ENCODE peak calls at places on chromosomes 13 and 19, in eight cellular contexts. One of them, this sample, is unnamed.

GRCh38 chr19:45115809-45116615 is 23.0 kb downstream of the PPP1R37 start:
- DNase-seq in left lung: no peak
- DNase-seq in esophagus squamous epithelium: no peak
- DNase-seq in osteoblast: no peak
- DNase-seq in fibroblast of pulmonary artery: no peak
- DNase-seq in breast epithelium: no peak
- DNase-seq in progenitor cell of endocrine pancreas: no peak
- DNase-seq in thyroid gland: no peak
- DNase-seq in this sample: no peak

GRCh38 chr19:45767881-45768643 is 990 bp downstream of the SIX5 start:
- DNase-seq in left lung: peak
- DNase-seq in esophagus squamous epithelium: no peak
- DNase-seq in osteoblast: peak
- DNase-seq in fibroblast of pulmonary artery: peak
- DNase-seq in breast epithelium: peak
- DNase-seq in progenitor cell of endocrine pancreas: peak
- DNase-seq in thyroid gland: peak
- DNase-seq in this sample: no peak

GRCh38 chr13:98548230-98548629 is 28.7 kb downstream of the STK24 start:
- DNase-seq in left lung: no peak
- DNase-seq in esophagus squamous epithelium: no peak
- DNase-seq in osteoblast: no peak
- DNase-seq in fibroblast of pulmonary artery: no peak
- DNase-seq in breast epithelium: no peak
- DNase-seq in progenitor cell of endocrine pancreas: no peak
- DNase-seq in thyroid gland: no peak
- DNase-seq in this sample: no peak

GRCh38 chr19:3344608-3345598 is 21.5 kb upstream of the NFIC start:
- DNase-seq in left lung: no peak
- DNase-seq in esophagus squamous epithelium: no peak
- DNase-seq in osteoblast: no peak
- DNase-seq in fibroblast of pulmonary artery: no peak
- DNase-seq in breast epithelium: no peak
- DNase-seq in progenitor cell of endocrine pancreas: no peak
- DNase-seq in thyroid gland: no peak
- DNase-seq in this sample: no peak

GRCh38 chr13:75390229-75390628 is 91.7 kb downstream of the TBC1D4 start:
- DNase-seq in left lung: no peak
- DNase-seq in esophagus squamous epithelium: no peak
- DNase-seq in osteoblast: no peak
- DNase-seq in fibroblast of pulmonary artery: no peak
- DNase-seq in breast epithelium: no peak
- DNase-seq in progenitor cell of endocrine pancreas: no peak
- DNase-seq in thyroid gland: no peak
- DNase-seq in this sample: no peak

GRCh38 chr13:23515116-23515515 is 55.1 kb upstream of the TNFRSF19 start:
- DNase-seq in left lung: no peak
- DNase-seq in esophagus squamous epithelium: no peak
- DNase-seq in osteoblast: no peak
- DNase-seq in fibroblast of pulmonary artery: no peak
- DNase-seq in breast epithelium: no peak
- DNase-seq in progenitor cell of endocrine pancreas: no peak
- DNase-seq in thyroid gland: no peak
- DNase-seq in this sample: no peak

GRCh38 chr13:110540871-110541525 is 20.5 kb downstream of the RAB20 start:
- DNase-seq in left lung: peak
- DNase-seq in esophagus squamous epithelium: no peak
- DNase-seq in osteoblast: no peak
- DNase-seq in fibroblast of pulmonary artery: no peak
- DNase-seq in breast epithelium: no peak
- DNase-seq in progenitor cell of endocrine pancreas: no peak
- DNase-seq in thyroid gland: peak
- DNase-seq in this sample: no peak

GRCh38 chr19:34556500-34556899 is 74.9 kb downstream of the WTIP start:
- DNase-seq in left lung: no peak
- DNase-seq in esophagus squamous epithelium: no peak
- DNase-seq in osteoblast: no peak
- DNase-seq in fibroblast of pulmonary artery: peak
- DNase-seq in breast epithelium: no peak
- DNase-seq in progenitor cell of endocrine pancreas: no peak
- DNase-seq in thyroid gland: no peak
- DNase-seq in this sample: no peak

GRCh38 chr13:99731747-99732146 is 230.5 kb downstream of the TM9SF2 start:
- DNase-seq in left lung: no peak
- DNase-seq in esophagus squamous epithelium: no peak
- DNase-seq in osteoblast: no peak
- DNase-seq in fibroblast of pulmonary artery: no peak
- DNase-seq in breast epithelium: no peak
- DNase-seq in progenitor cell of endocrine pancreas: no peak
- DNase-seq in thyroid gland: no peak
- DNase-seq in this sample: no peak

GRCh38 chr19:17248011-17248776 is 2.5 kb upstream of the NR2F6 start:
- DNase-seq in left lung: no peak
- DNase-seq in esophagus squamous epithelium: no peak
- DNase-seq in osteoblast: peak
- DNase-seq in fibroblast of pulmonary artery: no peak
- DNase-seq in breast epithelium: no peak
- DNase-seq in progenitor cell of endocrine pancreas: peak
- DNase-seq in thyroid gland: no peak
- DNase-seq in this sample: no peak

GRCh38 chr13:22064854-22065646 is 394.2 kb downstream of the FGF9 start:
- DNase-seq in left lung: no peak
- DNase-seq in esophagus squamous epithelium: no peak
- DNase-seq in osteoblast: no peak
- DNase-seq in fibroblast of pulmonary artery: no peak
- DNase-seq in breast epithelium: no peak
- DNase-seq in progenitor cell of endocrine pancreas: no peak
- DNase-seq in thyroid gland: no peak
- DNase-seq in this sample: no peak

GRCh38 chr13:102799544-102800144 is 725 bp downstream of the BIVM start:
- DNase-seq in left lung: peak
- DNase-seq in esophagus squamous epithelium: no peak
- DNase-seq in osteoblast: peak
- DNase-seq in fibroblast of pulmonary artery: peak
- DNase-seq in breast epithelium: no peak
- DNase-seq in progenitor cell of endocrine pancreas: peak
- DNase-seq in thyroid gland: peak
- DNase-seq in this sample: peak

GRCh38 chr19:17522988-17523872 is 11.8 kb downstream of the PGLS start:
- DNase-seq in left lung: peak
- DNase-seq in esophagus squamous epithelium: peak
- DNase-seq in osteoblast: peak
- DNase-seq in fibroblast of pulmonary artery: no peak
- DNase-seq in breast epithelium: no peak
- DNase-seq in progenitor cell of endocrine pancreas: no peak
- DNase-seq in thyroid gland: peak
- DNase-seq in this sample: no peak

GRCh38 chr19:13796301-13797057 is 1.2 kb downstream of the ZSWIM4 start:
- DNase-seq in left lung: peak
- DNase-seq in esophagus squamous epithelium: no peak
- DNase-seq in osteoblast: peak
- DNase-seq in fibroblast of pulmonary artery: peak
- DNase-seq in breast epithelium: peak
- DNase-seq in progenitor cell of endocrine pancreas: no peak
- DNase-seq in thyroid gland: peak
- DNase-seq in this sample: peak

GRCh38 chr13:39506559-39507390 is 96.2 kb downstream of the LHFPL6 start:
- DNase-seq in left lung: no peak
- DNase-seq in esophagus squamous epithelium: no peak
- DNase-seq in osteoblast: no peak
- DNase-seq in fibroblast of pulmonary artery: no peak
- DNase-seq in breast epithelium: no peak
- DNase-seq in progenitor cell of endocrine pancreas: no peak
- DNase-seq in thyroid gland: no peak
- DNase-seq in this sample: no peak

GRCh38 chr19:42261763-42262162 is 6.8 kb upstream of the ERF start:
- DNase-seq in left lung: no peak
- DNase-seq in esophagus squamous epithelium: no peak
- DNase-seq in osteoblast: no peak
- DNase-seq in fibroblast of pulmonary artery: no peak
- DNase-seq in breast epithelium: no peak
- DNase-seq in progenitor cell of endocrine pancreas: no peak
- DNase-seq in thyroid gland: no peak
- DNase-seq in this sample: no peak

GRCh38 chr19:8519388-8519787 is 5.4 kb upstream of the ZNF414 start:
- DNase-seq in left lung: no peak
- DNase-seq in esophagus squamous epithelium: no peak
- DNase-seq in osteoblast: no peak
- DNase-seq in fibroblast of pulmonary artery: no peak
- DNase-seq in breast epithelium: no peak
- DNase-seq in progenitor cell of endocrine pancreas: no peak
- DNase-seq in thyroid gland: no peak
- DNase-seq in this sample: no peak

DNA sequence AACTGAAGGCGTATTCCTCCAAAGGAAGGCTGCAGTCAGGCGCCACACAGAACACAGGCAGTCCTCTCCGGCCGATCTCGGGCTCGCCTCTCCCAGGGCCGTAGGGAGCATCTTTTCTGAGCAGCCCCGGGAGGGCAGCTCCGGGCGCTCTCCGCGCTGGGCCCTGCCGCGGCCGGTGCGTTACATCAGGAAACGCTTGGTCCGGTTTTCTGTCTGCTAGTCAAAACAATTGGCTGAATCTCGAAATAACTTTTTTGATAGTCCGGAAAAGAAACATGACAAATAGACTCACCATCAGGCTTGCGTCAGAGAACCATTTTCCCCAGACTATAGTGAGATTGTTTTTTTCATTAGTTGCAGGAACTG is 115.4 kb downstream of the KCNRG start:
- DNase-seq in left lung: peak
- DNase-seq in esophagus squamous epithelium: no peak
- DNase-seq in osteoblast: peak
- DNase-seq in fibroblast of pulmonary artery: peak
- DNase-seq in breast epithelium: no peak
- DNase-seq in progenitor cell of endocrine pancreas: no peak
- DNase-seq in thyroid gland: no peak
- DNase-seq in this sample: no peak
- TF ChIP-seq CTCF in left lung: no peak
- TF ChIP-seq CTCF in esophagus squamous epithelium: no peak
- TF ChIP-seq CTCF in osteoblast: no peak
- TF ChIP-seq CTCF in fibroblast of pulmonary artery: no peak
- TF ChIP-seq CTCF in breast epithelium: no peak
- TF ChIP-seq CTCF in progenitor cell of endocrine pancreas: no peak
- TF ChIP-seq CTCF in thyroid gland: no peak
- TF ChIP-seq CTCF in this sample: no peak

GRCh38 chr19:32387701-32388392 is 17.7 kb upstream of the DPY19L3 start:
- DNase-seq in left lung: no peak
- DNase-seq in esophagus squamous epithelium: no peak
- DNase-seq in osteoblast: peak
- DNase-seq in fibroblast of pulmonary artery: no peak
- DNase-seq in breast epithelium: no peak
- DNase-seq in progenitor cell of endocrine pancreas: no peak
- DNase-seq in thyroid gland: no peak
- DNase-seq in this sample: no peak
- TF ChIP-seq CTCF in left lung: no peak
- TF ChIP-seq CTCF in esophagus squamous epithelium: no peak
- TF ChIP-seq CTCF in osteoblast: no peak
- TF ChIP-seq CTCF in fibroblast of pulmonary artery: no peak
- TF ChIP-seq CTCF in breast epithelium: no peak
- TF ChIP-seq CTCF in progenitor cell of endocrine pancreas: no peak
- TF ChIP-seq CTCF in thyroid gland: no peak
- TF ChIP-seq CTCF in this sample: no peak

GRCh38 chr19:49589391-49589790 is 1.6 kb upstream of the PRR12 start:
- DNase-seq in left lung: no peak
- DNase-seq in esophagus squamous epithelium: no peak
- DNase-seq in osteoblast: peak
- DNase-seq in fibroblast of pulmonary artery: no peak
- DNase-seq in breast epithelium: no peak
- DNase-seq in progenitor cell of endocrine pancreas: no peak
- DNase-seq in thyroid gland: no peak
- DNase-seq in this sample: no peak

GRCh38 chr19:49588370-49589122 is 2.4 kb upstream of the PRR12 start:
- DNase-seq in left lung: peak
- DNase-seq in esophagus squamous epithelium: no peak
- DNase-seq in osteoblast: peak
- DNase-seq in fibroblast of pulmonary artery: no peak
- DNase-seq in breast epithelium: no peak
- DNase-seq in progenitor cell of endocrine pancreas: no peak
- DNase-seq in thyroid gland: no peak
- DNase-seq in this sample: no peak

GRCh38 chr19:49591731-49592485 is 926 bp downstream of the PRR12 start:
- DNase-seq in left lung: peak
- DNase-seq in esophagus squamous epithelium: no peak
- DNase-seq in osteoblast: peak
- DNase-seq in fibroblast of pulmonary artery: peak
- DNase-seq in breast epithelium: peak
- DNase-seq in progenitor cell of endocrine pancreas: no peak
- DNase-seq in thyroid gland: peak
- DNase-seq in this sample: no peak

GRCh38 chr19:49590971-49591730 is at the start of gene PRR12:
- DNase-seq in left lung: peak
- DNase-seq in esophagus squamous epithelium: no peak
- DNase-seq in osteoblast: peak
- DNase-seq in fibroblast of pulmonary artery: peak
- DNase-seq in breast epithelium: peak
- DNase-seq in progenitor cell of endocrine pancreas: peak
- DNase-seq in thyroid gland: peak
- DNase-seq in this sample: no peak

GRCh38 chr19:49590071-49590970 is 661 bp upstream of the PRR12 start:
- DNase-seq in left lung: peak
- DNase-seq in esophagus squamous epithelium: peak
- DNase-seq in osteoblast: peak
- DNase-seq in fibroblast of pulmonary artery: peak
- DNase-seq in breast epithelium: peak
- DNase-seq in progenitor cell of endocrine pancreas: peak
- DNase-seq in thyroid gland: peak
- DNase-seq in this sample: peak
- TF ChIP-seq CTCF in left lung: no peak
- TF ChIP-seq CTCF in esophagus squamous epithelium: peak
- TF ChIP-seq CTCF in osteoblast: no peak
- TF ChIP-seq CTCF in fibroblast of pulmonary artery: peak
- TF ChIP-seq CTCF in breast epithelium: no peak
- TF ChIP-seq CTCF in progenitor cell of endocrine pancreas: peak
- TF ChIP-seq CTCF in thyroid gland: no peak
- TF ChIP-seq CTCF in this sample: no peak

GRCh38 chr13:26500618-26501320 is 56.7 kb upstream of the WASF3 start:
- DNase-seq in left lung: no peak
- DNase-seq in esophagus squamous epithelium: no peak
- DNase-seq in osteoblast: no peak
- DNase-seq in fibroblast of pulmonary artery: no peak
- DNase-seq in breast epithelium: no peak
- DNase-seq in progenitor cell of endocrine pancreas: no peak
- DNase-seq in thyroid gland: no peak
- DNase-seq in this sample: no peak

GRCh38 chr13:26503826-26504594 is 53.5 kb upstream of the WASF3 start:
- DNase-seq in left lung: no peak
- DNase-seq in esophagus squamous epithelium: no peak
- DNase-seq in osteoblast: no peak
- DNase-seq in fibroblast of pulmonary artery: no peak
- DNase-seq in breast epithelium: no peak
- DNase-seq in progenitor cell of endocrine pancreas: no peak
- DNase-seq in thyroid gland: no peak
- DNase-seq in this sample: no peak

GRCh38 chr13:26499209-26499601 is 58.3 kb upstream of the WASF3 start:
- DNase-seq in left lung: no peak
- DNase-seq in esophagus squamous epithelium: no peak
- DNase-seq in osteoblast: no peak
- DNase-seq in fibroblast of pulmonary artery: no peak
- DNase-seq in breast epithelium: no peak
- DNase-seq in progenitor cell of endocrine pancreas: no peak
- DNase-seq in thyroid gland: peak
- DNase-seq in this sample: no peak

GRCh38 chr13:26498524-26499208 is 58.8 kb upstream of the WASF3 start:
- DNase-seq in left lung: no peak
- DNase-seq in esophagus squamous epithelium: no peak
- DNase-seq in osteoblast: peak
- DNase-seq in fibroblast of pulmonary artery: peak
- DNase-seq in breast epithelium: no peak
- DNase-seq in progenitor cell of endocrine pancreas: no peak
- DNase-seq in thyroid gland: no peak
- DNase-seq in this sample: no peak

GRCh38 chr13:26502826-26503225 is 54.7 kb upstream of the WASF3 start:
- DNase-seq in left lung: no peak
- DNase-seq in esophagus squamous epithelium: no peak
- DNase-seq in osteoblast: peak
- DNase-seq in fibroblast of pulmonary artery: peak
- DNase-seq in breast epithelium: no peak
- DNase-seq in progenitor cell of endocrine pancreas: no peak
- DNase-seq in thyroid gland: no peak
- DNase-seq in this sample: no peak
- TF ChIP-seq CTCF in left lung: no peak
- TF ChIP-seq CTCF in esophagus squamous epithelium: no peak
- TF ChIP-seq CTCF in osteoblast: peak
- TF ChIP-seq CTCF in fibroblast of pulmonary artery: peak
- TF ChIP-seq CTCF in breast epithelium: no peak
- TF ChIP-seq CTCF in progenitor cell of endocrine pancreas: peak
- TF ChIP-seq CTCF in thyroid gland: no peak
- TF ChIP-seq CTCF in this sample: no peak